ENCODE peak calls at places on chromosomes 16 and 17, in eight cellular contexts. A is transverse colon, R is A549, F is tibial nerve, L is K562, M is ovary, V is SK-N-SH, N is GM12878. K is an unnamed sample.

GRCh38 chr17:13995856-13996635 is 73.3 kb upstream of the COX10 start:
- DNase-seq in N (no peak), M (no peak), R (no peak), L (no peak), A (no peak), F (no peak), V (no peak), K (no peak)

GRCh38 chr17:35432176-35433074 is at the start of gene SLFN12:
- DNase-seq in L (no peak), V (no peak), N (peak), A (peak), R (no peak), F (peak), M (peak), K (no peak)

GRCh38 chr16:53504161-53504663 is 1.2 kb upstream of the AKTIP start:
- DNase-seq in L (peak), V (peak), F (peak), M (peak), R (peak), A (peak), N (no peak), K (peak)

GRCh38 chr17:80855968-80856862 is 135.4 kb upstream of the CHMP6 start:
- DNase-seq in F (no peak), R (peak), M (no peak), N (peak), L (peak), V (no peak), A (peak), K (no peak)

GRCh38 chr17:177155-177554 is 4.3 kb downstream of the DOC2B start:
- DNase-seq in V (no peak), L (no peak), F (no peak), N (no peak), A (no peak), R (no peak), M (no peak), K (no peak)

GRCh38 chr16:53091508-53092211 is 36.9 kb downstream of the CHD9 start:
- DNase-seq in M (no peak), R (no peak), V (peak), L (no peak), F (peak), A (peak), N (peak), K (no peak)

GRCh38 chr17:47076171-47076570 is 97.1 kb upstream of the RPRML start:
- DNase-seq in A (no peak), L (no peak), N (no peak), R (no peak), V (no peak), F (no peak), M (no peak), K (no peak)

GRCh38 chr17:37177234-37177633 is 198.6 kb upstream of the C17orf78 start:
- DNase-seq in L (no peak), R (no peak), A (no peak), V (no peak), M (no peak), N (no peak), F (no peak), K (no peak)

GRCh38 chr16:48001306-48001885 is 154.4 kb downstream of the ABCC12 start:
- DNase-seq in R (no peak), L (no peak), V (no peak), F (no peak), M (no peak), N (no peak), A (no peak), K (peak)

GRCh38 chr17:4632583-4632923 is 8.9 kb downstream of the ALOX15 start:
- DNase-seq in L (no peak), F (no peak), R (peak), M (no peak), A (no peak), V (no peak), N (no peak), K (no peak)

GRCh38 chr17:17703608-17703919 is 22.3 kb downstream of the RAI1 start:
- DNase-seq in F (no peak), R (no peak), M (no peak), A (no peak), L (no peak), V (no peak), N (no peak), K (no peak)

GRCh38 chr17:64273006-64273405 is 9.9 kb upstream of the TEX2 start:
- DNase-seq in A (no peak), F (no peak), M (no peak), N (no peak), L (no peak), R (no peak), V (no peak), K (no peak)

GRCh38 chr17:64276961-64277505 is 14.0 kb upstream of the TEX2 start:
- DNase-seq in L (no peak), R (no peak), M (no peak), N (no peak), F (no peak), A (no peak), V (no peak), K (no peak)

GRCh38 chr17:64278614-64279013 is 15.6 kb upstream of the TEX2 start:
- DNase-seq in F (no peak), L (no peak), N (no peak), V (no peak), R (peak), M (no peak), A (peak), K (no peak)

GRCh38 chr17:64277831-64278562 is 14.9 kb upstream of the TEX2 start:
- DNase-seq in V (no peak), L (no peak), F (no peak), N (no peak), R (no peak), A (no peak), M (peak), K (no peak)

DNA sequence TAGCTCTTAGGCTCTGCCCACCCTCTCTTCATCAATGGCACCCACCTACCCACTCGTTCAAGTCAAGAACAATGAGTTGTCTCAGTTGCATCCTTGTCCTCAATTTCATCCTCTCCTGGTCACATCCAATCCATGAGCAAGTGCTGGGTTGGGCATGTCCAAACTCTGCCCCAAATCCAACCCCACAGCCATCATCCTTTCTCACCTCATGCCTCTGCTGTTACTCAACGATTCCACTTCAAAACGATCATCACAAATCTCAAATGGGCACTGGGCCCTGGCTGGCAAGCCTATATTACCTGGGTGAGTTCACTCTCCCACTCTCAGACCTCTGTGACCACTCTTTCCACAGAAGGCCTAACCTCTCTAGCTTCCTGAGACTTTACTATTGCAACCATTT is 12.0 kb upstream of the TEX2 start:
- DNase-seq in N (no peak), F (no peak), R (no peak), L (no peak), V (no peak), M (no peak), A (no peak), K (no peak)
- TF ChIP-seq EP300 in N (no peak), F (no peak), R (no peak), L (no peak), V (no peak), M (no peak), A (no peak), K (no peak)

DNA sequence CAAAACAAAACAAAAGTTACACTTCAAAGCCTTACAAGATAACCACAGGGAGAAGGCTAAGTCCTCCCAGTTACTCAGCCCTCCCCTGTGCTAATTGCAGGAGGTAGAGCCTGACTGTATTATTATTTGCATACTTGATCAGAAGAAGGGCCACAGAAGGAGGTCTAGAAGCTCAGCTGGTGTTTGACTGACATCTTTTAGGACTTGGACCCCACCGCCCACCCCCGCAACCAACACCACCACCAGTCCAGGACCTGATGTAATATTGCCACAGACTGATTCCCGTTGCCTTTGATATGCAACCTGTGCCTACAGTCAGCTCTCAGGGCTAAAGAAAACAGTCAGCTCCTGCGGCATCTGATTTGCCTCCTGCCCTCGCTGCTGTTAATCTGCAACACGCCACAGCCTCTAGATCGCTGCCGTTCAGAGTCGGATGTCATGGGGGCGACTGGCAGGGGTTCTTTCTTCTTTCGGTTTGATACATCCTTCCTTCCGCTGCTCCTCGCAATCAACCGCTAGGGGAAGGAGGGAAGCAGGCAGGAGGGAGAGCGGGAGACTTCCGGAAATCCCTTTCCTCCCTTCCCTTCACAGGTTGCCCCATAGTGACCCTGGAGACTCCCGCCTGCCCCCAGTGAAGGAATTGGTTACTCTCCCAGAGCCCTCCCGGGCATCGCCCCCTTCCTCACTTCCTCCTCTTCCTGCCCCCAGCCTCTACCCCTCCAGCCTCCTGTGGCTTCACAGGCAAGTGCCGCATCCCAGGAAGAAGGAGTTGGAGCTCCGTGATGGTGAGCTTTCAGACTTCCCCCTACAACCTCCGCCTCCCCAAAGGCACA is 90.5 kb upstream of the SOX9 start:
- DNase-seq in R (peak), M (peak), A (peak), L (no peak), F (peak), N (peak), V (no peak), K (no peak)
- TF ChIP-seq EP300 in R (no peak), M (no peak), A (no peak), L (no peak), F (no peak), N (no peak), V (no peak), K (no peak)

GRCh38 chr17:75412455-75413317 is 7.2 kb upstream of the GRB2 start:
- DNase-seq in V (peak), N (no peak), M (peak), A (peak), R (peak), L (peak), F (peak), K (peak)

GRCh38 chr17:75414488-75414887 is 9.0 kb upstream of the GRB2 start:
- DNase-seq in R (no peak), F (no peak), L (no peak), M (no peak), A (no peak), N (no peak), V (no peak), K (no peak)

GRCh38 chr17:75410141-75410540 is 4.7 kb upstream of the GRB2 start:
- DNase-seq in R (no peak), L (no peak), A (no peak), V (no peak), M (no peak), N (no peak), F (no peak), K (no peak)

GRCh38 chr17:75407655-75408352 is 2.3 kb upstream of the GRB2 start:
- DNase-seq in R (no peak), F (no peak), N (no peak), V (no peak), M (no peak), A (no peak), L (no peak), K (no peak)

GRCh38 chr17:75411328-75412067 is 6.0 kb upstream of the GRB2 start:
- DNase-seq in R (no peak), N (no peak), M (no peak), V (no peak), F (no peak), A (no peak), L (no peak), K (no peak)
- TF ChIP-seq EP300 in R (no peak), N (no peak), M (no peak), V (no peak), F (no peak), A (no peak), L (no peak), K (no peak)

GRCh38 chr16:31538199-31538598 is 10.5 kb downstream of the AHSP start:
- DNase-seq in L (no peak), V (no peak), M (no peak), F (no peak), N (no peak), A (no peak), R (no peak), K (no peak)

GRCh38 chr16:31536804-31537361 is 9.2 kb downstream of the AHSP start:
- DNase-seq in R (no peak), N (no peak), V (no peak), A (no peak), L (no peak), M (no peak), F (no peak), K (no peak)

GRCh38 chr16:31537362-31537921 is 9.7 kb downstream of the AHSP start:
- DNase-seq in N (no peak), M (no peak), F (no peak), A (no peak), L (no peak), R (no peak), V (peak), K (no peak)

GRCh38 chr16:31542763-31543162 is 15.1 kb downstream of the AHSP start:
- DNase-seq in L (no peak), V (no peak), F (no peak), R (no peak), N (no peak), M (no peak), A (no peak), K (no peak)
- TF ChIP-seq EP300 in L (no peak), V (no peak), F (no peak), R (no peak), N (no peak), M (no peak), A (no peak), K (no peak)

DNA sequence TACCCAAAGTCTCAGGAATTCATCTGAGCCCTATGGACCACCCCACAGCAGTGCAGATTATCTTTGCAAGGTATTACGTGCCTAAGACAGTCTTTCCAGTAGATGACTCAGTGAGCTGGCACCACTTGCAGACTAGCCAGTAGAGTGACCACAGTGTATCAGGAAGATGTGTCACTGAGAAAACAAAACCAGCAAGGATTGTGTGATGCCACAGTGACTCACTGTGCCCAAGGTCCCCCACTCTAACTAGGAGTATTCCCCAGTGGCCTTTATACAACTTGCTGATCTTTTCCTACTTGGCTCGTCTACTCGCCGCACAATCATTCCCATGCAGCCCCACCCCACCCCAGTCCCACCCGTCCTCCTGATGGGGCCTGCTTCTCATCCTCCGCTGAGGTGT is 26.8 kb upstream of the PRKCA start:
- DNase-seq in F (no peak), L (peak), R (peak), A (no peak), V (no peak), M (no peak), N (no peak), K (no peak)
- TF ChIP-seq EP300 in F (no peak), L (no peak), R (peak), A (no peak), V (no peak), M (no peak), N (no peak), K (no peak)

GRCh38 chr16:2532494-2533141 is 1.4 kb upstream of the CEMP1 start:
- DNase-seq in A (peak), V (peak), R (no peak), L (peak), F (peak), M (peak), N (peak), K (no peak)

GRCh38 chr16:2529961-2530628 is 1.1 kb downstream of the CEMP1 start:
- DNase-seq in L (no peak), A (no peak), M (peak), F (no peak), V (peak), N (no peak), R (no peak), K (no peak)

GRCh38 chr16:2531696-2532493 is 687 bp upstream of the CEMP1 start:
- DNase-seq in M (peak), N (peak), V (peak), F (peak), R (peak), L (peak), A (peak), K (peak)

GRCh38 chr16:2530629-2531318 is 434 bp downstream of the CEMP1 start:
- DNase-seq in V (peak), A (no peak), F (no peak), N (no peak), R (no peak), L (no peak), M (peak), K (no peak)

DNA sequence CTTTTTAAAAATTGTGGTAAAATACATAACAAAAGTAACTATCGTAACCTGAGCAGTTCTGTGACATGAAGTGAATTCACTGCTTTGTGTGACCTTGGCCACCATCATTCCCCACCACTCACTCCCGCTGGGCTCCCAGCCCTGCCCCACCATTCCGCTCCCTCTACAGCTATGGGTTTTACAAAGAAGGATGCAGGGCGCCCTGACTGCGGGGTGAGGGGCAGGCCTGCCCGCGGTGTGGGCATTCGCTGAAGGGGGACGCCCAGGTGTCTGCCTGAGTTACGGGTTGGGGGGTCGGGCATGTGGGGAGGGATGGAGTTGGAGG is at the start of gene CEMP1:
- DNase-seq in M (no peak), N (no peak), V (no peak), R (no peak), A (no peak), F (no peak), L (no peak), K (no peak)
- TF ChIP-seq EP300 in M (no peak), N (no peak), V (no peak), R (no peak), A (no peak), F (no peak), L (no peak), K (no peak)

GRCh38 chr17:56593073-56593740 is at the start of gene NOG:
- DNase-seq in F (peak), A (no peak), M (peak), R (peak), V (peak), L (no peak), N (no peak), K (no peak)

GRCh38 chr17:56593741-56594527 is 435 bp downstream of the NOG start:
- DNase-seq in V (peak), M (peak), A (peak), R (no peak), N (no peak), L (no peak), F (peak), K (no peak)

GRCh38 chr17:56595831-56596740 is 2.6 kb downstream of the NOG start:
- DNase-seq in R (no peak), A (no peak), V (peak), N (no peak), F (no peak), M (no peak), L (no peak), K (no peak)

GRCh38 chr17:56594528-56595418 is 1.3 kb downstream of the NOG start:
- DNase-seq in F (no peak), M (peak), R (peak), V (no peak), A (no peak), N (no peak), L (no peak), K (no peak)

GRCh38 chr17:56592487-56593072 is 919 bp upstream of the NOG start:
- DNase-seq in L (peak), F (peak), R (peak), N (no peak), V (peak), A (peak), M (peak), K (no peak)
- TF ChIP-seq EP300 in L (no peak), F (no peak), R (no peak), N (no peak), V (no peak), A (no peak), M (no peak), K (no peak)

DNA sequence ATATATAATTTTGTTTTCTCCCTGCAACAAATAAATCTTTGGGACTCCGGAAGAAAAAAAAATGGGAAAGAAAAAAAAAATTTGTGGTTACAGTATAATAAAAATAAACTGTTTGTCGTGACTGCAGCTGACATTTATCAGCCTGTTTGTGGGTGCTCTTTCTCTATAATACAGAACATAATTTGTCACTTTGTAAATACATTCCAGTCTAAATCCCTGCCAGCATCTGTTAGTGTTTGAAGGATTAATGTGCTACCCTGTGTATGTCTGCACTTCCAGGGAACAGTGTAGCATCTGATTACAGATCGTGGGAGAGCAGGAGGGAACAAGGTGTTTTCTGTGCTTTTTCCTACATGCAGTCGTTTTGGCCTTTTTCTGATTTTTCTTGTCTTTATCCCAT is 265.0 kb downstream of the WWOX start:
- DNase-seq in F (no peak), L (no peak), R (no peak), A (no peak), N (no peak), M (no peak), V (peak), K (no peak)
- TF ChIP-seq EP300 in F (no peak), L (no peak), R (no peak), A (no peak), N (no peak), M (no peak), V (no peak), K (no peak)

DNA sequence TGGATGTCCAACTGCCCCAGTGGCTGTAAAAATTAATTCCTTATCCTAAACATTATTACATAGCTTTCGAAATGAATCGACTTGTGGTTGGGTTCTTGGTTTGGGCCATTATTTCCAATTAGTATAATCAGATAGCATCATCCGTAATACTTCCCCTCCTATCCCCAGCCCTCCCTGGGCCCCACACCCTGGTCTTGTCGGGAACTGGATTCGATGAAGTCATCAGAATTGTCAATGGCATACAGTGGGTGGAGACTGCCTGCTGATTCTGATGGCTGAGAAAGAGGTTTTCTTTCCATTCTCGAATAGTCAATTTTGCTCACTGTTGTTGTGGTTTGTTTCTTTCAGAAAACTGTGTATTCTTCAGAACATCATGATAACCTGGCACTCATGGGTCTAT is 395.1 kb downstream of the SEC14L1 start:
- DNase-seq in N (no peak), V (no peak), M (no peak), A (no peak), F (no peak), L (no peak), R (no peak), K (no peak)
- TF ChIP-seq EP300 in N (no peak), V (no peak), M (no peak), A (no peak), F (no peak), L (no peak), R (no peak), K (no peak)

GRCh38 chr16:5768445-5768844 is 670.9 kb upstream of the EEF2KMT start:
- DNase-seq in F (no peak), L (no peak), N (no peak), R (no peak), V (no peak), A (no peak), M (no peak), K (no peak)
- TF ChIP-seq EP300 in F (no peak), L (no peak), N (no peak), R (no peak), V (no peak), A (no peak), M (no peak), K (no peak)

K was measured in esophagus muscularis mucosa.